ENCODE peak calls at places on chromosome 19, in four cellular contexts. V is GM12891, D is GM12892, B is stomach. J is an unnamed sample.

GRCh38 chr19:17026041-17026658 is 460 bp downstream of the CPAMD8 start:
- DNase-seq in V (no peak), D (no peak), B (no peak), J (peak)

GRCh38 chr19:33192010-33192409 is 2.1 kb upstream of the LRP3 start:
- DNase-seq in V (no peak), D (no peak), B (no peak), J (no peak)

GRCh38 chr19:18010149-18010548 is 2.2 kb downstream of the ARRDC2 start:
- DNase-seq in V (no peak), D (no peak), B (no peak), J (no peak)

GRCh38 chr19:36488816-36489138 is 584 bp downstream of the ZNF566 start:
- DNase-seq in V (no peak), D (peak), B (no peak), J (no peak)

GRCh38 chr19:45717131-45717982 is 13.3 kb downstream of the FBXO46 start:
- DNase-seq in V (peak), D (peak), B (peak), J (peak)

GRCh38 chr19:43362179-43362578 is 8.7 kb downstream of the CD177 start:
- DNase-seq in V (no peak), D (no peak), B (no peak), J (no peak)

GRCh38 chr19:58352760-58353671 is at the start of gene A1BG:
- DNase-seq in V (no peak), D (no peak), B (no peak), J (no peak)

GRCh38 chr19:46654621-46655152 is 6.3 kb downstream of the DACT3 start:
- DNase-seq in V (no peak), D (no peak), B (no peak), J (no peak)

GRCh38 chr19:12293771-12294307 is 844 bp downstream of the ZNF44 start:
- DNase-seq in V (peak), D (peak), B (peak), J (peak)

GRCh38 chr19:35095667-35096368 is 19.8 kb upstream of the FXYD3 start:
- DNase-seq in V (no peak), D (no peak), B (no peak), J (no peak)

DNA sequence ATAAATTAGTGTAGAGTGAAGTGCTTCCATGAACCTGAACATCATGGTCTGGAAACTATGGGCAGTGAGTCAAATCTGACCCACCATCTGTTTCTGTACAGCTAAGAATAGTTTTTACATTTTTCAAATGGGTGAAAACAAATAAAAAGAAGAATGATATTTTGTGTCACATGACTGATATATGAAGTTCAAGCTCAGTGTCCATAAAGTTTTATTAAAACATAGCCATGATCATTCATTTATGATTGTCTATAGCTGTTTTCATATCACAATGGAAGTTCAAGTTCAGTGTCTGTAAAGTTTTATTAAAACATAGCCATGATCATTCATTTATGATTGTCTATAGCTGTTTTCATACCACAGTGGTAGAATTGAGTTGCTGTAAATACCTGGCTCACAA is 42.7 kb downstream of the ZNF333 start:
- DNase-seq in V (no peak), D (no peak), B (no peak), J (no peak)
- TF ChIP-seq POLR2A in V (no peak), D (no peak), B (no peak), J (no peak)

GRCh38 chr19:1864480-1865171 is 1.2 kb upstream of the KLF16 start:
- DNase-seq in V (peak), D (peak), B (peak), J (peak)

GRCh38 chr19:1863638-1864479 is 480 bp upstream of the KLF16 start:
- DNase-seq in V (peak), D (peak), B (peak), J (peak)

GRCh38 chr19:1862068-1862423 is 1.3 kb downstream of the KLF16 start:
- DNase-seq in V (no peak), D (no peak), B (no peak), J (no peak)

GRCh38 chr19:1862424-1863307 is 713 bp downstream of the KLF16 start:
- DNase-seq in V (peak), D (peak), B (no peak), J (peak)

GRCh38 chr19:1863308-1863637 is at the start of gene KLF16:
- DNase-seq in V (no peak), D (no peak), B (no peak), J (no peak)
- TF ChIP-seq POLR2AphosphoS5 in V (peak), D (no peak), B (no peak), J (no peak)

GRCh38 chr19:8526345-8527062 is 12.5 kb upstream of the ZNF414 start:
- DNase-seq in V (no peak), D (no peak), B (peak), J (peak)
- TF ChIP-seq POLR2A in V (no peak), D (no peak), B (no peak), J (peak)

DNA sequence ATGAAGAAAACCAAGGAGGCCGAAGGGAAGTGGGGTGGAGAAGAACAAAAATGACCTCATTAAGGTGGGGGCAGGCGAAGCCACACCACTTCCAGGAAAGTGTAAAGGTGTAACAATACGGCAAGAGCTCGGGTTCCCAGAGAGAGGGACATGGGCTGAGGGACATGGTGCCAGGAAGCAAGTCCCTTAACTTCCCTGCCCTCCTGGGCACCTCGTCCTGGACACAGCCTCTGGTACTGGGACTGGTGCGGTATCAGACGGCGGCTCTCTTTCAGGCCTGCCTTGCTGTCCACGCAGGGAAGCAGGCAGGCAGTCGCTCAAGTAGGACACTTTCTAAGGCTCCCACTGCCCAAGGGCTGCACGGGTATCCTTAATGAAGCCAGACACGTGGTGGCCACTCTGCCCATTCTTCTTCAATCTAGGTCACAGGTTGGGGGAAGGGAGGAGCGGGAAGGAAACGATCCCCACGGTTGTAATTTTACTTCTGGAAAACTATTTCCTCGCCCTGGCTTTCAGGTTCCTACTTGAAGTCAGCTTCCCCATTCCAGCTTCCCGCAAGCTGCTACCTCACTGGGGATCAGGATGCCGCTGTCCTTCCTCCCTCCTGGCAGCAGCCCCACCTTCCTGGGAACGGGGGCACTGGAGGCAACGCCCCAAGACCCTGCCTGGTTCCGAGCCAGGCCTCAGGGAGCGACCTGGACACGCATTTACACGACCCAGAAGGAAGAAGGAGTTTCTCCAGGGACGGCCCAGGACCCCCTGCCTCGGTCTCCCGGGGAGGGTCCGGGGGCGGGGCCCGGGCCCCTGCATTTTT is 1.2 kb downstream of the AP3D1 start:
- DNase-seq in V (no peak), D (no peak), B (no peak), J (peak)
- TF ChIP-seq POLR2AphosphoS5 in V (peak), D (peak), B (no peak), J (no peak)

GRCh38 chr19:3401004-3401768 is 34.8 kb downstream of the NFIC start:
- DNase-seq in V (no peak), D (no peak), B (no peak), J (no peak)

GRCh38 chr19:3404324-3405260 is 38.2 kb downstream of the NFIC start:
- DNase-seq in V (no peak), D (no peak), B (peak), J (peak)

GRCh38 chr19:3405261-3405653 is 38.9 kb downstream of the NFIC start:
- DNase-seq in V (no peak), D (no peak), B (no peak), J (no peak)

GRCh38 chr19:3402631-3403443 is 36.5 kb downstream of the NFIC start:
- DNase-seq in V (no peak), D (no peak), B (no peak), J (no peak)

DNA sequence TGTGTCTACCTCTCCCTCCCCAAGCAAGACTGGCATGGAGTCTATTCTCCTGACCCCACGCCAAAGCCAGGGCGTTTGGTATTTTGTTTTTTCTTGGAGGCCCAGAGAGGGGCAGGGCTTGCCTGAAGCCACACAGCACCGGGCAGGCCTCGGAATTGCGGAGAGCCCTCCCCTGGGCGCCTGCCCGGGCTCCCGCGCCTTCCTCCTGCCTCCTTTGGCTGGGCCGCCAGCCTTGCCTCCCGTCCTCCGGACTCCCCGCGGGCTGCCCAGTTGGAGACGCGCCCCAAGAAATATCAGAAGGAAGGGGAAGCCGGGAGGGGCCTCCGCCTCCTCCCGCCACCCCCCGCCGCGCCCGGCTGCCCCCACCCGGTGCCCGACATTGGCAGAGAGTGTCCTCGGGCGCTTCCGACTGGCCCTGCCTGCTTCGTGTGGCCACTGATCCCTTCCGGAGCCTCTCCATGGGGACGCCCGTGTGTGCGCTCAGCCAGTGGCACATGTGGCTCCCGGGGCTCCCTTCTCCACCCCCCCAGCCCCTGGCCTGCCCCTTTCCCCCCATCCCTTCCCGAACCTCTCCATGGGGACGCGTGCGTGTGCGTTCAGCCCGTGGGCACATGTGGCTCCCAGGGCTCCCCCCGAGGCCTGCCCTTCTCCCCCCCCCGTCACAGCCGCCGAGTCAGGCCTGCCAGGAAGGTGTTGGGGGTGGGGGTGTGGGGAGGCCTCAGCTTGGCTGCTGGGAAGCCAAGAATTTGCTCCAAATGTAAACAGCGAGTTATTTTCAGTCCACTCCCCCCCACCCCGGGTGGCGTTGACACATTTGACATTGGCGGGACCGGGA is 37.3 kb downstream of the NFIC start:
- DNase-seq in V (no peak), D (no peak), B (peak), J (peak)
- TF ChIP-seq POLR2A in V (no peak), D (no peak), B (no peak), J (no peak)

GRCh38 chr19:47729468-47729798 is 15.9 kb upstream of the NOP53 start:
- DNase-seq in V (no peak), D (no peak), B (peak), J (peak)
- TF ChIP-seq POLR2AphosphoS5 in V (no peak), D (no peak), B (no peak), J (no peak)

DNA sequence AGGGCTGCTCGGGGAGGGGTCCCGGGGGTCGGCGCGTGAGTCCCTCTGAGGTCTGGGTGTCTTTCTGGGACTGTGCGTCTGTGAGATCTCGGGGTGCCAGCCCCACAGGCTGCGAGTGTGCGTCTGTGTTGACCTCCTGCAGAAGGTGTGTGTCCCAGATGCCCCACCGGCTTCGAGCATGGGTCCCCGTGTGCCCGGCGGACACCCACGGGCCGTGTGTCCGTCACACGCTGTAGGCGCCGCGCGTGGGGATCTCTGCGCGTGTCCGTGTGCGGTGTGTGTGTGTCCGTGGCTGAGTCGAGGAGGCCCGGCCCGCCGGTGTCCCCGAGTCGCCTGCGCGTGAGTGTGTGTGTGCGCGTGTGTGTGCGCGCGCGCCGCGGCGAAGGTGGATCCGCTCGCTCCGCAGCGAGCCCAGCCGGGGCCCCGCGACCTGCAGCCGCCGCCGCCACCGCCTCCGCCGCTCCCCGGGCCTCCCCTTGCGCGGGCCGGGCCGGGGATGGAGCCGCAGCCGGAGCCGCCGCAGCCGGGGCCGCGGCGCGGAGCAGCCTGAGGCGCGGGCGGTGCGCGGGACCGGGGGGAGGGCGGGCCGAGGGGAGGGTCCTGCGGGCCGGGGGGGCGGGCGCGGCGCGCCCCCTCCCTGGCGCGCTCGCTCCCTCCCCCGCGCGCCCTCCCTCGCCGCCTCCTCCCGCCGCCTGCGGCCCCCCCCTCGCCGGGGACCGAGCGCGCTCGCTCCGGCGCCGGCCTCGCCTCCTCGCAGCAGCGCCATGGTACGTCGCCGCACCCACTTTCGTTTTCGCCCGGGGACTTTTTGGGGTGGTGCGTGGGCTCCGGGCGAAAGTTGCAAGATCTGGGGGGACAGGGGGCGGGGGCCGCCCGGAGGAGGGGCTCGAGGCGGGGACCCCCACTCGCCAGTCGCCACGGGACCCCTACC is 7.2 kb upstream of the NFIC start:
- DNase-seq in V (peak), D (peak), B (peak), J (peak)
- TF ChIP-seq POLR2A in V (no peak), D (no peak), B (no peak), J (no peak)

GRCh38 chr19:40948580-40949299 is 42.3 kb upstream of the CYP2B6 start:
- DNase-seq in V (no peak), D (no peak), B (no peak), J (no peak)

GRCh38 chr19:40947114-40947513 is 44.0 kb upstream of the CYP2B6 start:
- DNase-seq in V (no peak), D (no peak), B (no peak), J (no peak)

GRCh38 chr19:40945645-40946044 is 45.4 kb upstream of the CYP2B6 start:
- DNase-seq in V (no peak), D (no peak), B (no peak), J (no peak)

GRCh38 chr19:40941481-40942219 is 49.4 kb upstream of the CYP2B6 start:
- DNase-seq in V (no peak), D (no peak), B (no peak), J (no peak)

GRCh38 chr19:40947573-40947972 is 43.5 kb upstream of the CYP2B6 start:
- DNase-seq in V (no peak), D (no peak), B (no peak), J (no peak)
- TF ChIP-seq POLR2AphosphoS5 in V (no peak), D (no peak), B (no peak), J (no peak)

DNA sequence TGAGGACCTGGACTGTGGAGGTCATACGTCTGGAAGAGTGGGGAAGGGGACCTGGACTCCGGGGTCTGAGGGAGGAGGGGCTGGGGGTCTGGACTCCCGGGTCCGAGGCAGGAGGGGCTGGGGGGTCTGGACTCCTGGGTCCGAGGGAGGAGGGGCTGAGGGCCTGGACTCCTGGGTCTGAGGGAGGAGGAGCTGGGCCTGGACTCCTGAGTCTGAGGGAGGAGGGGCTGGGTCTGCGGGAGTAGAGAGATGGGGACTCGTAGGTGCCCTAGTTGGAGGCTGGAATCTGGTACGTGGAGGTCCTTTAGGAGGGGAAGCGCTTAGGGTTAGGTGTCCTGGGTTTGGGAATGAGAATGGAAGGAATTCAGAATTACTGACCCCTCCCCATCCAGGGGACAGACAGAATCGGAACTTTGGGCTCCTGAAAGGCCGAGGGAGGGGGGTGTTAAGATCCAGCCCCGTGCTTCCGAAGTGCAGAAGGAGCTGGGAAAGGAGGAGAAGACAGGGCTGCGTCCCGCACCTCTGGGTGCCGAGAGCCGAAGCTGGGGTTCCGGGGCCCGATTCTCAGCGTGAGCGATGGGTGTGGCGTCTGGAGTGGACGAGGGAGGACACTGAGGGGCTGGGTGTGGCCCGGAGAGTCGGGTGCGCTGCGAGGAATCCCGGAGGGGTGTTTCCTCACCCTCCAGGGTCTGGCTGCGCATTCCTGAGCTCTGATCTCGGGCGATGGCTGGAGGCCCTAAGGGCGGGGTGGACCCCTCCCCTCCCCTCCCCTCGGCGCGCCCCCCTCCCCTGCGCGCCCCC is 608 bp downstream of the MYADM start:
- DNase-seq in V (peak), D (no peak), B (peak), J (peak)
- TF ChIP-seq POLR2A in V (no peak), D (no peak), B (no peak), J (no peak)